ENCODE peak calls at places on chromosomes 1 and 21, in eight cellular contexts. F is spleen, S is body of pancreas, R is kidney, D is heart right ventricle, Z is vagina, A is brain microvascular endothelial cell, E is prostate gland. B is an unnamed sample.

GRCh38 chr1:214198571-214198970 is 82.4 kb upstream of the SMYD2 start:
- DNase-seq in Z (no peak), D (no peak), F (no peak), R (no peak), E (no peak), A (no peak), S (no peak), B (no peak)

GRCh38 chr1:185585770-185586169 is 148.4 kb upstream of the HMCN1 start:
- DNase-seq in A (no peak), E (no peak), D (no peak), S (no peak), F (no peak), Z (no peak), R (peak; percentile 39), B (no peak)

GRCh38 chr1:220914283-220915116 is 35.3 kb downstream of the HLX start:
- DNase-seq in D (no peak), Z (no peak), A (no peak), S (no peak), R (no peak), E (no peak), F (no peak), B (no peak)

GRCh38 chr1:1371741-1372711 is 3.0 kb downstream of the AURKAIP1 start:
- DNase-seq in R (peak; percentile 81), A (no peak), D (peak; percentile 79), E (peak; percentile 39), F (peak; percentile 93), S (peak; percentile 74), Z (no peak), B (no peak)

GRCh38 chr1:1996207-1996651 is 7.4 kb downstream of the CFAP74 start:
- DNase-seq in A (no peak), D (no peak), Z (no peak), F (no peak), S (no peak), R (no peak), E (no peak), B (no peak)

GRCh38 chr1:84691139-84691783 is 1.0 kb upstream of the SSX2IP start:
- DNase-seq in Z (no peak), R (no peak), S (no peak), A (no peak), D (no peak), E (no peak), F (no peak), B (no peak)

GRCh38 chr1:179230251-179230650 is 774 bp upstream of the ABL2 start:
- DNase-seq in Z (no peak), R (no peak), F (no peak), S (no peak), A (peak; percentile 63), E (no peak), D (no peak), B (no peak)

GRCh38 chr21:33396966-33397365 is 6.2 kb upstream of the IFNGR2 start:
- DNase-seq in F (peak; percentile 11), R (peak; percentile 60), D (peak; percentile 29), Z (no peak), S (no peak), E (no peak), A (peak; percentile 85), B (no peak)

GRCh38 chr1:184494929-184495328 is 108.1 kb downstream of the C1orf21 start:
- DNase-seq in D (no peak), Z (no peak), E (no peak), F (no peak), S (no peak), A (no peak), R (no peak), B (no peak)
- H3K27ac ChIP-seq in D (peak overlapping the region; percentile 71), Z (no peak overlapping the region), E (no peak overlapping the region), F (no peak overlapping the region), S (no peak overlapping the region), A (no peak overlapping the region), R (no peak overlapping the region), B (no peak overlapping the region)

GRCh38 chr1:111448482-111448917 is 556 bp downstream of the WDR77 start:
- DNase-seq in E (no peak), D (no peak), R (no peak), Z (no peak), S (no peak), A (no peak), F (no peak), B (peak; percentile 77)

GRCh38 chr1:111449703-111450017 is 396 bp downstream of the ATP5PB start:
- DNase-seq in A (no peak), Z (no peak), S (no peak), D (no peak), E (no peak), R (no peak), F (no peak), B (no peak)

GRCh38 chr1:111450185-111450584 is 921 bp downstream of the ATP5PB start:
- DNase-seq in D (no peak), S (no peak), Z (no peak), R (no peak), A (no peak), F (no peak), E (no peak), B (no peak)

GRCh38 chr1:111448918-111449702 is at the start of the genes ATP5PB and WDR77:
- DNase-seq in Z (no peak), R (peak; percentile 98), F (peak; percentile 95), D (peak; percentile 88), A (peak; percentile 97), E (peak; percentile 97), S (peak; percentile 94), B (peak; percentile 97)

DNA sequence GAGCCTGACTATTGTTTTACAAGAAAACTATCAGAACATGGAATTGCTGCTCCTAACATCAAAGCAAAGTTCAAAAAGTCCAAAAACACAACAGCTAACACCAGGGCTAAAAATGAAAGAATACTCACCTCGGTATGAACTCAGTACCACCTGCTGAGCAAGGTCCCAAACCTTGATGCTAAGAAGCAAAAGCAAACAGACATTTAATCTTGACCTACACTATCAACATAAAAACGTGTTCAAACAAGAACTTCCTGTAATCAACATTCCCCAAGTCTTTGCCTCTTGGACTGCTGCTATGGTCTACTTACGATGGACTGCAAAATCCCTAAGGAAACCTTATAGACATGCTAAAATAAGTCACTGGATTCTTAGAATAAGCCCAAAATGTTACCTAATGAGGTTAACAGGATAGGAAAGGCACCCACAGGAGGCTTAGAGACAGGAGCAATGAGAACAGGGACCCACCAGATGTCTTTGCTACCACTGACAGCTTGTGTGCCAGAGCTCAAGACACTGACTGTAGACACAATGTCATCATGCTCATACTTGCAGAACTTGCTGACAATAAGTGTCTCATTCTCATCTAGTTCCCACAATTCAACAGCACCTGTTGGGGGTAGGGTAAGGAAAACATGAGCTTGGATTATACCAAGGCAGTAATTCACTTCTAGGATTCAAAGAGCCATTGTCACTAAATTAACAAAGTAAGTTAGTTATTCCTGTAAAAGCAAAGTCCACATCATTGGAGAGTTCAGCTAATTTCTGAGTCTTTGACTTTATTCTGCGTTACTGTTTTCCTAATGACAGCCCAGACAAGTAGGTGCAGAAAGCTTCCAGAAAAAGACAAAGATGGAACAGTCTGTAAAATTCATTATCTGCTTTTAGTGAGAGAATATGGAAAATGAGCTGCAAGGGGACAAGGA is 1.8 kb downstream of the WDR77 start:
- DNase-seq in D (no peak), A (no peak), E (no peak), Z (no peak), S (no peak), R (no peak), F (no peak), B (no peak)
- H3K4me3 ChIP-seq in D (no peak overlapping the region), A (no peak overlapping the region), E (no peak overlapping the region), Z (no peak overlapping the region), S (no peak overlapping the region), R (peak overlapping the region; percentile 94), F (no peak overlapping the region), B (peak overlapping the region; percentile 95)

DNA sequence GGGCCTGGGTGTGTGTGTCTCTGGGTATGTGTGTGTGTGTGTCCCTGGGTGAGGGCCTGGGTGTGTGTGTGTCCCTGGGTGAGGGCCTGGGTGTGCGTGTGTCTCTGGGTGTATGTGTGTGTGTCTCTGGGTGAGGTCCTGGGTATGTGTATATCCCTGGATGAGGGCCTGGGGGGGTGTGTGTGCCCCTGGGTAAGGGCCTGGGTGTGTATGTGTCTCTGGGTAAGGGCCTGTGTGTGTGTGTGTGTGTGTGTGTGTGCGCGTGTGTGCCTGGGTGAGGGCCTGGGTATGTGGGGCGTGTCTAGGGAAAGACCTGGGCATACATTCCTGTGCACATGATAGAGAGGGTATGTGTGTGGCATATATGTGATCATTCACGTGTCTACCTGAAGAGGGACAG is 155.1 kb upstream of the ZC3H12A start:
- DNase-seq in R (no peak), S (no peak), E (no peak), F (peak; percentile 18), D (no peak), Z (no peak), A (no peak), B (no peak)
- TF ChIP-seq CTCF in R (no peak), S (no peak), E (no peak), F (no peak), D (no peak), Z (no peak), A (no peak), B (no peak)

DNA sequence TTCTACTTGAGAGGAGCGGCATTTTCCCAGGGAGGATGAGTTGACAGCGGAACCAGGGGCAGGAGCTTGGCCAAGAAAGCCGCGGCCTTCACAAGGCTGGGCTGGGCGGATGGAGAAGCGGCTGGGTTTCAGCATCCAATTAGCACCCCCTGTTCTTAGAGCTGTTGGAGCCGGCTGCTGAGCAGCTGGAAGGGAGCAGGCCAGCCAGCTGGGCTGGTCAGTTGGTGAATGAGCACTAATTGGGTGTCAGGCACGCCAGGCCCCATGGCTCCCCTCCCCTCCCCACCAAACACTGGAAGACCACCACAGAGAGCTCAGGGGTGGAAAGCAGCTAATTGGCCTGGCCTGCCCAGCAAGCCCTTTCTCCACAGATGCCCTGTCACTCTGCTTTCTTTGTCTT is 245.6 kb downstream of the RRAGC start:
- DNase-seq in S (no peak), F (no peak), A (no peak), Z (no peak), D (peak; percentile 41), E (no peak), R (peak; percentile 84), B (no peak)
- H3K27ac ChIP-seq in S (no peak overlapping the region), F (no peak overlapping the region), A (no peak overlapping the region), Z (no peak overlapping the region), D (peak overlapping the region; percentile 10), E (no peak overlapping the region), R (no peak overlapping the region), B (no peak overlapping the region)

GRCh38 chr1:227315500-227316346 is 2.6 kb downstream of the CDC42BPA start:
- DNase-seq in D (no peak), R (no peak), S (peak; percentile 56), F (no peak), Z (no peak), A (peak; percentile 45), E (peak; percentile 7), B (no peak)
- H3K4me3 ChIP-seq in D (peak overlapping the region; percentile 84), R (peak overlapping the region; percentile 67), S (peak overlapping the region; percentile 14), F (peak overlapping the region; percentile 66), Z (peak overlapping the region; percentile 70), A (peak overlapping the region; percentile 75), E (peak overlapping the region; percentile 86), B (peak overlapping the region; percentile 97)